ENCODE peak calls at places on chromosome X, in seven cellular contexts. M is mesenchymal stem cell, B is mesendoderm, L is IMR-90, V is H1, O is H9, H is trophoblast cell. D is an unnamed sample.

GRCh38 chrX:33741807-33742206 is 390.3 kb downstream of the FAM47A start:
- DNase-seq in B (peak), L (no peak), O (peak), M (no peak), V (no peak), H (no peak), D (no peak)

GRCh38 chrX:39309018-39309620 is 507.9 kb downstream of the MID1IP1 start:
- DNase-seq in H (no peak), M (peak), O (no peak), L (no peak), V (no peak), B (peak), D (no peak)

GRCh38 chrX:38803286-38803608 is 2.0 kb downstream of the MID1IP1 start:
- DNase-seq in H (no peak), B (no peak), M (no peak), V (no peak), L (no peak), O (no peak), D (no peak)

GRCh38 chrX:66200050-66200664 is 36.1 kb downstream of the HEPH start:
- DNase-seq in V (no peak), M (no peak), O (no peak), L (no peak), H (no peak), B (no peak), D (no peak)

GRCh38 chrX:140034916-140035315 is 69.6 kb upstream of the CXorf66 start:
- DNase-seq in B (peak), O (no peak), L (no peak), V (no peak), H (no peak), M (no peak), D (no peak)

GRCh38 chrX:97401586-97402101 is 517.9 kb downstream of the RPA4 start:
- DNase-seq in H (no peak), B (no peak), V (no peak), M (peak), L (peak), O (no peak), D (no peak)

GRCh38 chrX:70433848-70434351 is 10.7 kb upstream of the DLG3 start:
- DNase-seq in M (peak), L (peak), B (peak), O (peak), H (peak), V (peak), D (peak)

GRCh38 chrX:39726810-39727209 is 370.9 kb downstream of the BCOR start:
- DNase-seq in M (peak), O (no peak), H (peak), V (no peak), L (peak), B (peak), D (no peak)

GRCh38 chrX:63350551-63350950 is 581 bp downstream of the SPIN4 start:
- DNase-seq in L (no peak), V (no peak), M (peak), B (peak), H (peak), O (peak), D (no peak)

GRCh38 chrX:101080326-101080725 is 1.6 kb downstream of the TMEM35A start:
- DNase-seq in L (no peak), V (no peak), O (no peak), B (no peak), H (no peak), M (no peak), D (no peak)

GRCh38 chrX:40299502-40300118 is 201.9 kb upstream of the BCOR start:
- DNase-seq in O (no peak), B (no peak), V (no peak), H (no peak), M (no peak), L (no peak), D (no peak)

GRCh38 chrX:49040376-49040955 is 2.7 kb downstream of the TFE3 start:
- DNase-seq in L (peak), V (no peak), M (peak), B (no peak), H (peak), O (no peak), D (no peak)

GRCh38 chrX:24285082-24285481 is 28.8 kb downstream of the SUPT20HL2 start:
- DNase-seq in O (no peak), M (no peak), V (no peak), L (no peak), H (no peak), B (no peak), D (no peak)

GRCh38 chrX:39152106-39152649 is 350.9 kb downstream of the MID1IP1 start:
- DNase-seq in O (peak), B (peak), L (no peak), M (peak), V (no peak), H (no peak), D (peak)

GRCh38 chrX:77014655-77015377 is 432.4 kb upstream of the FGF16 start:
- DNase-seq in M (no peak), H (no peak), L (no peak), B (peak), V (no peak), O (peak), D (peak)

GRCh38 chrX:132017431-132018185 is 5.5 kb upstream of the STK26 start:
- DNase-seq in L (no peak), M (no peak), H (no peak), O (no peak), V (no peak), B (no peak), D (no peak)

GRCh38 chrX:74383611-74384010 is 37.7 kb upstream of the SLC16A2 start:
- DNase-seq in B (peak), H (peak), M (peak), O (peak), V (no peak), L (peak), D (peak)

GRCh38 chrX:68829594-68830485 is 1.0 kb downstream of the EFNB1 start:
- DNase-seq in V (no peak), H (no peak), B (no peak), M (peak), L (peak), O (peak), D (no peak)

GRCh38 chrX:64394059-64394873 is 986 bp downstream of the MTMR8 start:
- DNase-seq in H (no peak), L (no peak), B (peak), V (no peak), O (peak), M (no peak), D (no peak)

GRCh38 chrX:124228849-124229248 is 103.6 kb upstream of the TEX13D start:
- DNase-seq in L (no peak), M (no peak), B (peak), V (no peak), O (no peak), H (no peak), D (no peak)

GRCh38 chrX:67544281-67544680 is 460 bp downstream of the AR start:
- DNase-seq in H (no peak), M (peak), O (peak), L (no peak), B (peak), V (no peak), D (peak)

GRCh38 chrX:116499780-116500179 is 37.0 kb upstream of the CT83 start:
- DNase-seq in V (no peak), B (no peak), H (no peak), L (no peak), M (no peak), O (no peak), D (no peak)

GRCh38 chrX:55907968-55908607 is 190.5 kb downstream of the RRAGB start:
- DNase-seq in V (peak), M (peak), O (peak), B (peak), H (peak), L (no peak), D (peak)

GRCh38 chrX:137194164-137194563 is 160.4 kb upstream of the GPR101 start:
- DNase-seq in V (peak), H (peak), B (peak), M (no peak), O (peak), L (peak), D (peak)

GRCh38 chrX:8037593-8038348 is 110.6 kb upstream of the PNPLA4 start:
- DNase-seq in M (peak), O (no peak), V (no peak), B (peak), L (no peak), H (no peak), D (no peak)
- H3K27ac ChIP-seq in M (no peak), O (no peak), V (no peak), B (no peak), L (no peak), H (no peak), D (no peak)

GRCh38 chrX:15514279-15514678 is 13.7 kb downstream of the BMX start:
- DNase-seq in O (no peak), M (no peak), B (no peak), L (no peak), H (no peak), V (no peak), D (no peak)

GRCh38 chrX:15512401-15512965 is 11.9 kb downstream of the BMX start:
- DNase-seq in L (peak), M (no peak), V (no peak), B (no peak), H (no peak), O (no peak), D (no peak)

GRCh38 chrX:15511563-15511962 is 11.0 kb downstream of the BMX start:
- DNase-seq in O (peak), H (no peak), B (peak), L (no peak), V (no peak), M (no peak), D (no peak)

GRCh38 chrX:15515931-15516330 is 15.3 kb downstream of the BMX start:
- DNase-seq in L (no peak), V (no peak), H (no peak), M (no peak), B (peak), O (no peak), D (no peak)
- H3K9ac ChIP-seq in L (no peak), V (no peak), H (no peak), M (no peak), B (no peak), O (no peak), D (no peak)

DNA sequence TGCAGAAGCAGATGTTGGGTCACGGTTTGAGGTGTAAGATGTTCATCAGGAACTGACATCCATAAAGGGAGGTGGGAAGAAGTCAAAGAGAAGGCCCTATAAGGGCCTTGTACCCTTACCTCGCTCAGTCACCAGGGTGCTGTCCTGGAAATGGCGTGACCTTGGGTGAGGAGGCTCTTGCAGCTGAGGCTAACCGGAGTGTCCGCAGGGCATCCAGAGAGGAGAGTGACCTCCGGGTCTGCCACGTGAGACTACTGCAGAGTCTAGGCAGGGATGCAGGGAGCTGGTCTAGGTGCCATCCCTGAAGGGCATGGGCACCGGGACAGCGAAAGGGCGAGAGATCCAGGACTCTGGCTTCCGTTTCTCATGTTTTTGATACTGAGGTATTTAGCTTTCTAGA is 28.7 kb upstream of the IRAK1 start:
- DNase-seq in O (no peak), V (no peak), H (no peak), L (no peak), M (no peak), B (no peak), D (no peak)
- H3K4ac ChIP-seq in O (no peak), V (no peak), H (no peak), L (no peak), M (no peak), B (no peak), D (no peak)

GRCh38 chrX:17377795-17378194 is 2.8 kb downstream of the NHS start:
- DNase-seq in L (no peak), H (no peak), O (no peak), B (peak), M (no peak), V (no peak), D (no peak)
- H3K27ac ChIP-seq in L (no peak), H (no peak), O (no peak), B (no peak), M (no peak), V (no peak), D (no peak)

GRCh38 chrX:3939967-3940610 is 226.6 kb upstream of the PRKX start:
- DNase-seq in H (peak), B (peak), O (no peak), V (no peak), L (peak), M (peak), D (no peak)
- H3K9ac ChIP-seq in H (no peak), B (no peak), O (no peak), V (no peak), L (no peak), M (no peak), D (no peak)

DNA sequence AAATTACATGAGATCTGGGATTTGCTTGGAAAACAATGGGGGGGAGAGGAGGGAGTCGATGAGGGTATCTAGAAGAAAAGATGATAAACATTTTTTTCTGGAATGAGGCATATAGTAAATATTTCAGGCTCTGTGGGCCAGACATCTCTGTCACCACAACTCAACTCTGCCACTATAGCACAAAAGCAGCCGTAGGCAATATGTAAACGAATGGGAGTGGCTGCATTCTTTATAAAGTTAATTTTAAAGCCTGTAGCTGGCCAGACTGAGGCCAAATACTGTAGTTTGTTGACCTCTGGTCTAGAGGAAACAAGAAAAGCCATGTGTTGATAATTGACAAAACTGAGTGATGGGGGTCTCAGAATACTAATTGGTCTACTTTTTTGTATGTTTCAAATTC is 14.1 kb upstream of the TCEANC start:
- DNase-seq in M (no peak), B (no peak), H (peak), V (no peak), O (no peak), L (no peak), D (no peak)
- H3K4ac ChIP-seq in M (no peak), B (no peak), H (no peak), V (no peak), O (no peak), L (no peak), D (no peak)

DNA sequence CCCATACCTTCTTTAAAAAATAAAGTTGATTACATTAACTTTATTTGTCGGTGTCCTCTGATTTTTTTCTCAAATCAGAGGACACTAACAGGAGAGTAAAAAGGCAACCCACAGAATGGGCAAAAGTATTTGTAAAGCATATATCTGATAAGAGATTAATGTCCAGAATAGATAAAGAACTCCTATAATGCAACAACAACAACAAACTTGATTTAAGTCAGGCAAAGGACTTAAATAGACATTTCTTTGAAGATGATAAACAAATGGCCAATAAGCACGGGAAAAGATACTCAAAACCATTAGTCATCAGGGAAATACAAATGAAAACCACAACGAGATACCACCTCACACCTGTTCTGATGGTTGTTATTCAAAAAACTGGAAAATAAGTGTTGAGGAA is 28.7 kb downstream of the DOCK11 start:
- DNase-seq in L (no peak), O (no peak), V (no peak), H (no peak), B (no peak), M (no peak), D (no peak)
- H3K27ac ChIP-seq in L (no peak), O (no peak), V (no peak), H (no peak), B (no peak), M (no peak), D (no peak)

DNA sequence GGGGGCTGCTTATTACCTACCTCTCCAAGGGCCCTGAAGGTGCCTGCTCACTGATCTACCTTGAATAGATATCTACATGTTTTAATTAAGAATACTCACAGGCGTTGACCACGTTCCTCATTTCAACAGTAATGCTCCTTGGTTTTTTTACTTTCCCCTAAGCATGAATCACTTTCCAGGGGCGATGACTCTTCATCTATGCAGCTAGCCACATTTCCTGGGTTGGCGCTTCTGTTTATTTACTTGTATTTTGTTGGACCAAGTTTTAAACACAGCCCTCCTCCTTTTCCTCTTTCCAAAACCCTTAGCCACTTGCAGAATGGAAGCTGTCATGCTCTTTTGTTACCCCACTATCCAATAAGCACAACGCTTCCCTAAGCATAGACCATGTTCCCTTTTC is 50.8 kb downstream of the CBLL2 start:
- DNase-seq in H (no peak), B (no peak), O (no peak), L (peak), V (no peak), M (peak), D (no peak)
- H3K9ac ChIP-seq in H (no peak), B (no peak), O (no peak), L (no peak), V (no peak), M (no peak), D (no peak)

DNA sequence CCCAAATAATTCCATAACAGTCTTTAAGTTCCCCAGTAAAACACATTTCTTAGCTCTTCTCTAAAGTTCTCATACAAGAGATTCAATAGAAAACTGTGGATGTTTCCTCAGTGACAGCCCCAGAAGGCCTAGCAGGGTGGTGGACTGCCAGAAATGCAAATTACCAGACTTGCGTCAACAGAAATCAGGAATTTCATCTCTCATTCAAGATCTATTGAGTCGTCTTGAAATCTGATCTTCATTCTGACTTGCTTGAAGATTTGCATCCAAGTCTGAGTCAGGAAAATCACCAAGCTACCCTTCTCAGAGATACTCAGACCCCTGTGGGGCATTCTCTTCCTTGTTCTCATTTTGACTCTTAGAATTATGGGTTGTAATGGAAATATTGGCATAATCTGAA is 68.9 kb upstream of the NDP start:
- DNase-seq in H (no peak), L (peak), M (no peak), B (no peak), V (no peak), O (no peak), D (no peak)
- H3K4ac ChIP-seq in H (no peak), L (no peak), M (no peak), B (no peak), V (no peak), O (no peak), D (no peak)